ENCODE peak calls at places on chromosomes 16 and 17, in five cellular contexts. X, M, D, A and G are unnamed samples.
A peak's percentile ranks its signal among the peaks of the same experiment; 100 is the strongest.

GRCh38 chr17:73363788-73364522 is 52.2 kb upstream of the CDC42EP4 start:
- DNase-seq in X (peak; percentile 65), M (peak; percentile 65), D (no peak), A (peak; percentile 56), G (no peak)

GRCh38 chr17:82194765-82195164 is 17.9 kb downstream of the CCDC57 start:
- DNase-seq in X (no peak), M (no peak), D (no peak), A (no peak), G (no peak)

GRCh38 chr16:89053725-89054029 is 40.0 kb upstream of the ACSF3 start:
- DNase-seq in X (no peak), M (no peak), D (no peak), A (no peak), G (no peak)

GRCh38 chr16:57755061-57755684 is 19.6 kb downstream of the KATNB1 start:
- DNase-seq in X (no peak), M (no peak), D (no peak), A (peak; percentile 65), G (no peak)

GRCh38 chr17:36773039-36773438 is 164.2 kb upstream of the LHX1 start:
- DNase-seq in X (no peak), M (peak; percentile 76), D (no peak), A (no peak), G (no peak)

GRCh38 chr17:74190154-74190553 is 13.3 kb upstream of the RPL38 start:
- DNase-seq in X (peak; percentile 53), M (peak; percentile 71), D (peak; percentile 51), A (no peak), G (peak; percentile 26)

GRCh38 chr17:46071796-46072195 is 72.7 kb downstream of the STH start:
- DNase-seq in X (peak; percentile 54), M (no peak), D (no peak), A (no peak), G (no peak)

GRCh38 chr17:16407911-16408588 is 7.3 kb upstream of the TRPV2 start:
- DNase-seq in X (peak; percentile 58), M (peak; percentile 76), D (peak; percentile 43), A (peak; percentile 59), G (peak; percentile 70)

GRCh38 chr17:68450801-68451200 is 6.5 kb downstream of the WIPI1 start:
- DNase-seq in X (no peak), M (no peak), D (no peak), A (no peak), G (no peak)

GRCh38 chr17:17840751-17841591 is 4.2 kb upstream of the SREBF1 start:
- DNase-seq in X (peak; percentile 47), M (peak; percentile 30), D (peak; percentile 46), A (peak; percentile 90), G (no peak)

GRCh38 chr16:67525176-67525860 is 3.3 kb upstream of the RIPOR1 start:
- DNase-seq in X (no peak), M (peak; percentile 26), D (peak; percentile 35), A (peak; percentile 95), G (no peak)

GRCh38 chr17:8692916-8693315 is 51.7 kb downstream of the CCDC42 start:
- DNase-seq in X (no peak), M (no peak), D (no peak), A (no peak), G (no peak)

GRCh38 chr17:55453836-55454557 is 32.4 kb upstream of the MMD start:
- DNase-seq in X (no peak), M (peak; percentile 14), D (no peak), A (no peak), G (no peak)

GRCh38 chr17:45276031-45276430 is 14.1 kb upstream of the SPATA32 start:
- DNase-seq in X (no peak), M (no peak), D (no peak), A (peak; percentile 69), G (no peak)

GRCh38 chr17:81664051-81664470 is 2.3 kb downstream of the OXLD1 start:
- DNase-seq in X (no peak), M (no peak), D (no peak), A (peak; percentile 71), G (no peak)

GRCh38 chr16:87686697-87687570 is 78.9 kb downstream of the KLHDC4 start:
- DNase-seq in X (no peak), M (no peak), D (peak; percentile 6), A (peak; percentile 91), G (no peak)

GRCh38 chr16:83733301-83733700 is 74.5 kb upstream of the HSBP1 start:
- DNase-seq in X (no peak), M (no peak), D (peak; percentile 86), A (no peak), G (no peak)

GRCh38 chr16:84504420-84505248 is at the start of gene MEAK7:
- DNase-seq in X (peak; percentile 99), M (peak; percentile 99), D (peak; percentile 98), A (peak; percentile 99), G (peak; percentile 99)

GRCh38 chr17:79624658-79625478 is 14.0 kb upstream of the RBFOX3 start:
- DNase-seq in X (no peak), M (no peak), D (no peak), A (peak; percentile 51), G (no peak)

GRCh38 chr16:49356728-49357488 is 16.7 kb upstream of the C16orf78 start:
- DNase-seq in X (no peak), M (no peak), D (no peak), A (no peak), G (no peak)

GRCh38 chr17:33639103-33639991 is 346.3 kb upstream of the ASIC2 start:
- DNase-seq in X (no peak), M (peak; percentile 39), D (no peak), A (no peak), G (no peak)

GRCh38 chr16:85812031-85812807 is 12.7 kb downstream of the COX4I1 start:
- DNase-seq in X (no peak), M (peak; percentile 47), D (no peak), A (peak; percentile 79), G (no peak)

GRCh38 chr16:17149904-17150483 is 320.8 kb downstream of the XYLT1 start:
- DNase-seq in X (peak; percentile 77), M (peak; percentile 52), D (no peak), A (no peak), G (peak; percentile 34)

GRCh38 chr16:73280366-73280765 is 232.4 kb upstream of the ZFHX3 start:
- DNase-seq in X (no peak), M (no peak), D (no peak), A (no peak), G (no peak)

DNA sequence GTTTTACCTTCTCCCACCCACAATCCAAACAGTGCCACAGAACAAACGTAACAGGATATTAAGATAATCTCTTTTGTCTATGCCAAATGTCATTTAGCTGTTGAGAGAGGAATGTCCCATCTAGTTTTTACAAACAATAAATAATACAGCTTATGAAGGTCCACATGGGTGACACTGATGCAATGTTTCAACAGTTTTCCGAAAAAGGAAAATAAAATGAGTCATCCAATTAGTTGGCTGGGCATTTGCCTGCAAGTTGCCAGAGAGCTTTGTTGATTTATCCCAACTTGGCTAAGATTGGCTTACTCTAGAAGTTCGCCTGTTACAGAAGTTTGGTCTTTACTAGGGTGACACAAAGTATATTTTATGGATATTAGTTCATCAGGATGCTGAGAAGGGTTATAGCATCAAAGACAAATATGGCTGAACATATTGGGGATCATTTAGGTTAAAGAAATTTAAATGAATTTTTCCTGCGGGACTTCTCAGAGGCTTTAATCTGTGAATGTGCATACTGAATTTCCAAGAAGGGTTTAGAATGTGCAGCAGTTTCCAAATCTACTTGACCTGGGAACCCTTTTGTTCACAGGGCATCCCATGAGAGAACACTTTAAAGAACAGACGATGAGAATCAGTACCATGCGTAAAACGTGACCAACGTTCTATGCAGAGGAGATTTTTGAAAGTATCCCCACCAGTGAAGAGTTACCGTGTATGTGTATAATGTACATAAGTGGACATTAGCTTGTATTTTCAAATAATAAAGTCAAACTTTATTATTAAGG is 73.1 kb downstream of the CDH13 start:
- DNase-seq in X (no peak), M (no peak), D (peak; percentile 81), A (peak; percentile 79), G (no peak)
- H3K4me2 ChIP-seq in X (no peak overlapping the region), M (no peak overlapping the region), D (no peak overlapping the region), A (no peak overlapping the region), G (no peak overlapping the region)

DNA sequence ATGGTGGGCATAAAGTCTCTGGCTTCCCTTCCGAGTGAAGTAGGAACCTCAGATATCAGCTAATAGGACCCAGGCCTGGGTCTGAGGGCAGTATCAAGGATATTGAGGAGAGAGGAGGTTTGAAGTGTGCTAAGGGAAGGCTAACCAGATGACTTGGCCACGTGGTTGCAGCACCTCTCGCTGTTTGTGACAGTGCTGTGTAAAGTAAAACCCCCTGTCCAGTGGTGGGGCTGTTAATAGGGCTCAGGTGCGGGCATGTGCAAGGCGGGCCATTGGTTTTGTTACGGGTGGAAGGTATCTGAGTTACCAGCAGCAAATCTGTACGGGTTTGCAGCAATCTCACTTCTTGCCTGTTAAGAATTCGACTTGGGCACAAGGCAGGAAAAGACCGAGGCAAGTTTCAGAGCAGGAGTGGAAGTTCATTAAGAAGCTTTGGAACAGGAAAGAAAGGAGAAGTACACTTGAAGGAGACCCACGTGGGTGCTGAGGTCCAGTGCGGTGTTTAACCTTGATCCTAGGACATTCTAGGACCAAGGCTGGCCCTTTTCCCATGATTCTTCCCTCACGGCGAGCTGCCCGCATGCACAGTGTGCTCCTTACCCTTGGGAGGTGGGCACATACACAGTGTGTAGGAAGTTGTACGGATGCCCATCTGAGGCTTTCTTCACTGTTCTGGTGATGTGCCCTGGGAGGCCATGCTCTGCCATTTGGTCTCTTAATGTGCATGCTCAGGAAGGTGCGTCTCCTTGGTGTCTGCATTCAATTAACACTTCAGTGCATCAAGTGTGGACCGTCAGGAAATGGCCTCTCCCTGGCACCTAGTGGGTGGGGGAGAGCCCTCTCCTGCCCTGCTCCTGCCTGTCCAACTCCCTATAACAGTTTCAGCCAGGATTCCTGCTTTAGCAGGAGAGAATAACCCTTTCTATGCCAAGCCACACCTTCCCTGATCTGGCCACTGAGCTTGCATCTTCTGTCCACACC is 20.3 kb downstream of the SGF29 start:
- DNase-seq in X (no peak), M (no peak), D (no peak), A (no peak), G (no peak)
- H3K4me2 ChIP-seq in X (peak overlapping the region; percentile 48), M (no peak overlapping the region), D (no peak overlapping the region), A (no peak overlapping the region), G (no peak overlapping the region)

DNA sequence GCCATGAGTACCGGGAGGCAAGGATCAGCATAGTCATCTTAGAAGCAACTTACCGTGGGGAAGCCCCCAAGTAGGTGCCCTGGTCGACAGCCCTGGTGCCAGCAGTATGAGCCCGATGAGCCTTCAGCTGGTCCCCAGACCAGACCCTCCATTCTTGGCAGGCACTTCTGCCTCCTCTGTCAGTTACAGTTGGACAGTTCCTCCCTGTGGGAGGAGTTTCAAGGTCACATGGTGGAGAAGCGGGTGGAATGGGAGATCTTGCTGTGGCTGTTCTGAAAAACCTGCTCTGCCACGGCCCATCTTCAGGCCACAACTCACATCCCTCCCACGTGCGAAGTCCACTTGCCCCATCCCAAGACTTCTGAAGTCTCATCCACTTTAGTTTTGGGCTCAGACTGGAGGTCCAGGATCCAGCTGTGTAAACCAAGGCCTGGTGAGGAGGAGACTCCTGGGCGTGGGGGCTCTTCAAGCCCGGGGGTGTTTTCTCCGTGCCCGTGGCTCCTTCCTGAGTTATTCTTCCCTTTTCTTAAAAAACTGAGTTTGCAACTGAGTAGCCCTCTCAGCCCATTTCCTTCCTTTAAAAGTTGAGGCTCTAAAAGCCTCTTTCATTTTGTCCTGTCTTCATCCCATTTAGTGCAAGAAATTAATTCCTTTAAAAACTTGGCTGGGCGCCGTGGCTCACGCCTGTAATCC is 133.5 kb downstream of the SEC14L1 start:
- DNase-seq in X (no peak), M (no peak), D (no peak), A (no peak), G (no peak)
- H3K4me2 ChIP-seq in X (no peak overlapping the region), M (no peak overlapping the region), D (no peak overlapping the region), A (no peak overlapping the region), G (no peak overlapping the region)

GRCh38 chr17:72338304-72338703 is 217.5 kb downstream of the SOX9 start:
- DNase-seq in X (no peak), M (no peak), D (peak; percentile 33), A (no peak), G (no peak)
- H3K4me2 ChIP-seq in X (no peak overlapping the region), M (no peak overlapping the region), D (peak overlapping the region; percentile 21), A (peak overlapping the region; percentile 74), G (peak overlapping the region; percentile 45)